ENCODE peak calls at places on chromosomes 7 and 10, in seven cellular contexts. One of them, this sample, is unnamed.

GRCh38 chr7:116641551-116642153 is 30.3 kb upstream of the MET start:
- DNase-seq in A549: no peak
- DNase-seq in right cardiac atrium: no peak
- DNase-seq in heart right ventricle: no peak
- DNase-seq in uterus: no peak
- DNase-seq in mammary epithelial cell: no peak
- DNase-seq in upper lobe of left lung: no peak
- DNase-seq in this sample: no peak

GRCh38 chr7:1964556-1964912 is 268.2 kb downstream of the MAD1L1 start:
- DNase-seq in A549: no peak
- DNase-seq in uterus: no peak
- DNase-seq in right cardiac atrium: no peak
- DNase-seq in heart right ventricle: no peak
- DNase-seq in upper lobe of left lung: no peak
- DNase-seq in mammary epithelial cell: no peak
- DNase-seq in this sample: no peak

GRCh38 chr7:29684787-29685650 is 121.3 kb upstream of the WIPF3 start:
- DNase-seq in mammary epithelial cell: peak; percentile 65
- DNase-seq in uterus: peak; percentile 75
- DNase-seq in A549: peak; percentile 22
- DNase-seq in heart right ventricle: peak; percentile 65
- DNase-seq in upper lobe of left lung: peak; percentile 97
- DNase-seq in right cardiac atrium: peak; percentile 93
- DNase-seq in this sample: no peak

GRCh38 chr7:142311876-142312275 is 54.0 kb upstream of the PRSS58 start:
- DNase-seq in right cardiac atrium: no peak
- DNase-seq in mammary epithelial cell: no peak
- DNase-seq in uterus: no peak
- DNase-seq in upper lobe of left lung: no peak
- DNase-seq in A549: no peak
- DNase-seq in heart right ventricle: no peak
- DNase-seq in this sample: no peak

GRCh38 chr10:14399641-14400040 is 68.9 kb upstream of the FRMD4A start:
- DNase-seq in right cardiac atrium: no peak
- DNase-seq in upper lobe of left lung: no peak
- DNase-seq in A549: no peak
- DNase-seq in heart right ventricle: no peak
- DNase-seq in mammary epithelial cell: peak; percentile 8
- DNase-seq in uterus: no peak
- DNase-seq in this sample: no peak

GRCh38 chr7:2452643-2453270 is 23.4 kb downstream of the GRIFIN start:
- DNase-seq in mammary epithelial cell: no peak
- DNase-seq in heart right ventricle: no peak
- DNase-seq in A549: no peak
- DNase-seq in upper lobe of left lung: no peak
- DNase-seq in uterus: no peak
- DNase-seq in right cardiac atrium: no peak
- DNase-seq in this sample: no peak

GRCh38 chr10:102775973-102776669 is 32.4 kb downstream of the WBP1L start:
- DNase-seq in A549: no peak
- DNase-seq in right cardiac atrium: peak; percentile 93
- DNase-seq in uterus: peak; percentile 93
- DNase-seq in heart right ventricle: peak; percentile 95
- DNase-seq in upper lobe of left lung: peak; percentile 53
- DNase-seq in mammary epithelial cell: no peak
- DNase-seq in this sample: no peak

GRCh38 chr10:1102392-1102791 is 46.2 kb downstream of the WDR37 start:
- DNase-seq in mammary epithelial cell: no peak
- DNase-seq in right cardiac atrium: no peak
- DNase-seq in heart right ventricle: no peak
- DNase-seq in A549: no peak
- DNase-seq in uterus: no peak
- DNase-seq in upper lobe of left lung: no peak
- DNase-seq in this sample: no peak

GRCh38 chr7:134307320-134307719 is 9.4 kb downstream of the SLC35B4 start:
- DNase-seq in right cardiac atrium: no peak
- DNase-seq in mammary epithelial cell: no peak
- DNase-seq in A549: no peak
- DNase-seq in upper lobe of left lung: no peak
- DNase-seq in heart right ventricle: no peak
- DNase-seq in uterus: no peak
- DNase-seq in this sample: no peak

GRCh38 chr10:938954-939678 is 7.6 kb upstream of the LARP4B start:
- DNase-seq in heart right ventricle: no peak
- DNase-seq in right cardiac atrium: no peak
- DNase-seq in upper lobe of left lung: peak; percentile 35
- DNase-seq in mammary epithelial cell: no peak
- DNase-seq in A549: no peak
- DNase-seq in uterus: no peak
- DNase-seq in this sample: no peak

GRCh38 chr7:36037121-36037662 is 115.9 kb upstream of the EEPD1 start:
- DNase-seq in right cardiac atrium: peak; percentile 85
- DNase-seq in mammary epithelial cell: peak; percentile 94
- DNase-seq in uterus: peak; percentile 74
- DNase-seq in heart right ventricle: peak; percentile 82
- DNase-seq in upper lobe of left lung: no peak
- DNase-seq in A549: peak; percentile 66
- DNase-seq in this sample: no peak

GRCh38 chr7:117111532-117111931 is 158.2 kb downstream of the ST7 start:
- DNase-seq in uterus: no peak
- DNase-seq in A549: no peak
- DNase-seq in mammary epithelial cell: no peak
- DNase-seq in heart right ventricle: peak; percentile 28
- DNase-seq in right cardiac atrium: peak; percentile 41
- DNase-seq in upper lobe of left lung: no peak
- DNase-seq in this sample: no peak

GRCh38 chr7:45136106-45137060 is 21.2 kb upstream of the RAMP3 start:
- DNase-seq in uterus: peak; percentile 60
- DNase-seq in mammary epithelial cell: peak; percentile 53
- DNase-seq in heart right ventricle: peak; percentile 60
- DNase-seq in right cardiac atrium: no peak
- DNase-seq in upper lobe of left lung: no peak
- DNase-seq in A549: peak; percentile 90
- DNase-seq in this sample: no peak

GRCh38 chr10:56605043-56605442 is 244.0 kb upstream of the ZWINT start:
- DNase-seq in mammary epithelial cell: peak; percentile 1
- DNase-seq in right cardiac atrium: no peak
- DNase-seq in uterus: no peak
- DNase-seq in heart right ventricle: no peak
- DNase-seq in upper lobe of left lung: no peak
- DNase-seq in A549: no peak
- DNase-seq in this sample: no peak

GRCh38 chr7:15737586-15737985 is 51.1 kb upstream of the MEOX2 start:
- DNase-seq in mammary epithelial cell: no peak
- DNase-seq in right cardiac atrium: no peak
- DNase-seq in heart right ventricle: no peak
- DNase-seq in uterus: no peak
- DNase-seq in upper lobe of left lung: no peak
- DNase-seq in A549: no peak
- DNase-seq in this sample: no peak

GRCh38 chr10:42932735-42933453 is 144.0 kb upstream of the RET start:
- DNase-seq in uterus: no peak
- DNase-seq in A549: no peak
- DNase-seq in heart right ventricle: no peak
- DNase-seq in right cardiac atrium: no peak
- DNase-seq in upper lobe of left lung: peak; percentile 86
- DNase-seq in mammary epithelial cell: no peak
- DNase-seq in this sample: no peak

GRCh38 chr7:12157517-12157916 is 53.6 kb upstream of the TMEM106B start:
- DNase-seq in right cardiac atrium: no peak
- DNase-seq in uterus: no peak
- DNase-seq in mammary epithelial cell: no peak
- DNase-seq in upper lobe of left lung: no peak
- DNase-seq in A549: no peak
- DNase-seq in heart right ventricle: no peak
- DNase-seq in this sample: no peak

GRCh38 chr10:85643839-85644525 is 722.6 kb downstream of the GRID1 start:
- DNase-seq in right cardiac atrium: no peak
- DNase-seq in uterus: no peak
- DNase-seq in heart right ventricle: no peak
- DNase-seq in mammary epithelial cell: peak; percentile 87
- DNase-seq in A549: peak; percentile 39
- DNase-seq in upper lobe of left lung: no peak
- DNase-seq in this sample: no peak

GRCh38 chr10:63930584-63930983 is 409.4 kb downstream of the REEP3 start:
- DNase-seq in right cardiac atrium: no peak
- DNase-seq in uterus: no peak
- DNase-seq in mammary epithelial cell: no peak
- DNase-seq in A549: no peak
- DNase-seq in upper lobe of left lung: no peak
- DNase-seq in heart right ventricle: no peak
- DNase-seq in this sample: no peak

GRCh38 chr7:148575640-148576411 is 14.7 kb upstream of the C7orf33 start:
- DNase-seq in heart right ventricle: peak; percentile 47
- DNase-seq in A549: peak; percentile 46
- DNase-seq in right cardiac atrium: peak; percentile 87
- DNase-seq in uterus: peak; percentile 26
- DNase-seq in mammary epithelial cell: peak; percentile 42
- DNase-seq in upper lobe of left lung: no peak
- DNase-seq in this sample: no peak

GRCh38 chr7:80417211-80417793 is 94.6 kb downstream of the GNAT3 start:
- DNase-seq in right cardiac atrium: no peak
- DNase-seq in A549: no peak
- DNase-seq in uterus: no peak
- DNase-seq in upper lobe of left lung: no peak
- DNase-seq in heart right ventricle: no peak
- DNase-seq in mammary epithelial cell: no peak
- DNase-seq in this sample: no peak

GRCh38 chr10:103676851-103677417 is 178.4 kb downstream of the SH3PXD2A start:
- DNase-seq in A549: no peak
- DNase-seq in upper lobe of left lung: no peak
- DNase-seq in uterus: peak; percentile 78
- DNase-seq in heart right ventricle: no peak
- DNase-seq in right cardiac atrium: peak; percentile 82
- DNase-seq in mammary epithelial cell: peak; percentile 65
- DNase-seq in this sample: no peak

GRCh38 chr10:90326498-90327267 is 531.2 kb downstream of the HTR7 start:
- DNase-seq in uterus: no peak
- DNase-seq in mammary epithelial cell: peak; percentile 71
- DNase-seq in heart right ventricle: no peak
- DNase-seq in A549: no peak
- DNase-seq in right cardiac atrium: no peak
- DNase-seq in upper lobe of left lung: no peak
- DNase-seq in this sample: no peak

GRCh38 chr7:44473295-44473694 is 17.2 kb downstream of the NUDCD3 start:
- DNase-seq in heart right ventricle: no peak
- DNase-seq in mammary epithelial cell: peak; percentile 67
- DNase-seq in A549: no peak
- DNase-seq in right cardiac atrium: no peak
- DNase-seq in uterus: no peak
- DNase-seq in upper lobe of left lung: no peak
- DNase-seq in this sample: no peak

GRCh38 chr10:94902570-94902969 is 35.9 kb upstream of the CYP2C9 start:
- DNase-seq in right cardiac atrium: no peak
- DNase-seq in upper lobe of left lung: no peak
- DNase-seq in A549: no peak
- DNase-seq in heart right ventricle: no peak
- DNase-seq in uterus: no peak
- DNase-seq in mammary epithelial cell: peak; percentile 54
- DNase-seq in this sample: no peak

GRCh38 chr10:29471483-29471859 is 163.3 kb downstream of the SVIL start:
- DNase-seq in heart right ventricle: no peak
- DNase-seq in A549: no peak
- DNase-seq in mammary epithelial cell: peak; percentile 93
- DNase-seq in uterus: no peak
- DNase-seq in upper lobe of left lung: no peak
- DNase-seq in right cardiac atrium: no peak
- DNase-seq in this sample: no peak
- H3K27ac ChIP-seq in heart right ventricle: no peak overlapping the region
- H3K27ac ChIP-seq in A549: peak overlapping the region; percentile 19
- H3K27ac ChIP-seq in mammary epithelial cell: peak overlapping the region; percentile 51
- H3K27ac ChIP-seq in uterus: peak overlapping the region; percentile 65
- H3K27ac ChIP-seq in upper lobe of left lung: no peak overlapping the region
- H3K27ac ChIP-seq in right cardiac atrium: no peak overlapping the region
- H3K27ac ChIP-seq in this sample: no peak overlapping the region

GRCh38 chr10:100825325-100825875 is 80.0 kb downstream of the PAX2 start:
- DNase-seq in upper lobe of left lung: no peak
- DNase-seq in right cardiac atrium: no peak
- DNase-seq in mammary epithelial cell: no peak
- DNase-seq in heart right ventricle: no peak
- DNase-seq in A549: no peak
- DNase-seq in uterus: no peak
- DNase-seq in this sample: no peak
- H3K4me1 ChIP-seq in upper lobe of left lung: peaks cover 37% of the 10 kb centered on the region
- H3K4me1 ChIP-seq in right cardiac atrium: peaks cover 4% of the 10 kb centered on the region
- H3K4me1 ChIP-seq in mammary epithelial cell: peaks cover 21% of the 10 kb centered on the region
- H3K4me1 ChIP-seq in heart right ventricle: peaks cover 14% of the 10 kb centered on the region
- H3K4me1 ChIP-seq in A549: peaks cover 5% of the 10 kb centered on the region
- H3K4me1 ChIP-seq in uterus: no peaks in the 10 kb centered on the region
- H3K4me1 ChIP-seq in this sample: peaks cover 24% of the 10 kb centered on the region

GRCh38 chr10:58576736-58577366 is 64.2 kb downstream of the BICC1 start:
- DNase-seq in mammary epithelial cell: no peak
- DNase-seq in heart right ventricle: no peak
- DNase-seq in upper lobe of left lung: no peak
- DNase-seq in right cardiac atrium: no peak
- DNase-seq in uterus: no peak
- DNase-seq in A549: no peak
- DNase-seq in this sample: no peak

GRCh38 chr10:58579011-58579655 is 66.5 kb downstream of the BICC1 start:
- DNase-seq in upper lobe of left lung: no peak
- DNase-seq in right cardiac atrium: peak; percentile 46
- DNase-seq in mammary epithelial cell: no peak
- DNase-seq in heart right ventricle: no peak
- DNase-seq in A549: no peak
- DNase-seq in uterus: no peak
- DNase-seq in this sample: no peak

GRCh38 chr10:58577394-58577793 is 64.7 kb downstream of the BICC1 start:
- DNase-seq in A549: no peak
- DNase-seq in heart right ventricle: no peak
- DNase-seq in upper lobe of left lung: no peak
- DNase-seq in mammary epithelial cell: no peak
- DNase-seq in uterus: no peak
- DNase-seq in right cardiac atrium: no peak
- DNase-seq in this sample: no peak

GRCh38 chr10:58582045-58582444 is 69.4 kb downstream of the BICC1 start:
- DNase-seq in uterus: no peak
- DNase-seq in heart right ventricle: no peak
- DNase-seq in A549: no peak
- DNase-seq in mammary epithelial cell: no peak
- DNase-seq in upper lobe of left lung: no peak
- DNase-seq in right cardiac atrium: no peak
- DNase-seq in this sample: no peak

GRCh38 chr10:58578366-58578765 is 65.7 kb downstream of the BICC1 start:
- DNase-seq in uterus: no peak
- DNase-seq in upper lobe of left lung: no peak
- DNase-seq in right cardiac atrium: no peak
- DNase-seq in A549: no peak
- DNase-seq in heart right ventricle: no peak
- DNase-seq in mammary epithelial cell: no peak
- DNase-seq in this sample: no peak
- H3K27ac ChIP-seq in uterus: peak overlapping the region; percentile 42
- H3K27ac ChIP-seq in upper lobe of left lung: no peak overlapping the region
- H3K27ac ChIP-seq in right cardiac atrium: no peak overlapping the region
- H3K27ac ChIP-seq in A549: peak overlapping the region; percentile 12
- H3K27ac ChIP-seq in heart right ventricle: no peak overlapping the region
- H3K27ac ChIP-seq in mammary epithelial cell: no peak overlapping the region
- H3K27ac ChIP-seq in this sample: no peak overlapping the region

DNA sequence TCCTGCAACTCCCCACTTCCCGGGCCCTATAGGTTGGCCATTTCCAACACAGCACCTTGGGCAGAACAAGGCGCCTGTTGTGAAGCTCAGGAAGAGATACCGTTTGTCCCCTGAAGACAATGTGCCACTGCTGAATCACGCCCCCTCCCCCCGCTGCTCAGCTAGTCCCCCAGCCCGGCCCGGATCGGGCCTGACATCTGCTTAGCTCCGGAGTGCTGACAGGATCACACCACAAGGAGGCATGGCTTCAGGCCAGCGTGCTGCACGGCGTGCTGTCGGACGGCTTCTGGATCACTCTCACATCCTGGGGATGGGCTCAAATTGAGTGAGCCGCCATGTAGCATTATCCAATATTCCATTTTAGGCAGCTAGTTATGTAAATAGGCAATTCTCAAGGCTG is 62.1 kb upstream of the EFCAB10 start:
- DNase-seq in mammary epithelial cell: no peak
- DNase-seq in right cardiac atrium: peak; percentile 81
- DNase-seq in heart right ventricle: peak; percentile 41
- DNase-seq in A549: no peak
- DNase-seq in uterus: no peak
- DNase-seq in upper lobe of left lung: peak; percentile 57
- DNase-seq in this sample: no peak
- H3K4me1 ChIP-seq in mammary epithelial cell: no peaks in the 10 kb centered on the region
- H3K4me1 ChIP-seq in right cardiac atrium: no peaks in the 10 kb centered on the region
- H3K4me1 ChIP-seq in heart right ventricle: no peaks in the 10 kb centered on the region
- H3K4me1 ChIP-seq in A549: peaks cover 11% of the 10 kb centered on the region
- H3K4me1 ChIP-seq in uterus: no peaks in the 10 kb centered on the region
- H3K4me1 ChIP-seq in upper lobe of left lung: no peaks in the 10 kb centered on the region
- H3K4me1 ChIP-seq in this sample: no peaks in the 10 kb centered on the region